ENCODE peak calls at places on chromosomes 6 and 20, in seven cellular contexts. One of them, this sample, is unnamed.

GRCh38 chr20:16528078-16528477 is 45.2 kb downstream of the KIF16B start:
- DNase-seq in stimulated activated CD4-positive, alpha-beta T cell treated with anti-CD3 and anti-CD28 coated beads, Interleukin-1b, Interleukin-23, amount 100 ng/mL, for 24 hours: no peak
- DNase-seq in CD8-positive, alpha-beta memory T cell: no peak
- DNase-seq in dermis blood vessel endothelial cell: peak
- DNase-seq in NCI-H1092 treated with DMSO at 0.1 percent for 48 hours: no peak
- DNase-seq in progenitor cell of endocrine pancreas: no peak
- DNase-seq in GM13977: no peak
- DNase-seq in this sample: no peak

GRCh38 chr6:43096451-43097097 is 20.5 kb downstream of the PTK7 start:
- DNase-seq in CD8-positive, alpha-beta memory T cell: no peak
- DNase-seq in dermis blood vessel endothelial cell: peak
- DNase-seq in progenitor cell of endocrine pancreas: peak
- DNase-seq in NCI-H1092 treated with DMSO at 0.1 percent for 48 hours: no peak
- DNase-seq in GM13977: no peak
- DNase-seq in stimulated activated CD4-positive, alpha-beta T cell treated with anti-CD3 and anti-CD28 coated beads, Interleukin-1b, Interleukin-23, amount 100 ng/mL, for 24 hours: no peak
- DNase-seq in this sample: no peak

GRCh38 chr6:53335224-53335994 is 13.3 kb downstream of the ELOVL5 start:
- DNase-seq in CD8-positive, alpha-beta memory T cell: peak
- DNase-seq in NCI-H1092 treated with DMSO at 0.1 percent for 48 hours: no peak
- DNase-seq in GM13977: peak
- DNase-seq in dermis blood vessel endothelial cell: peak
- DNase-seq in stimulated activated CD4-positive, alpha-beta T cell treated with anti-CD3 and anti-CD28 coated beads, Interleukin-1b, Interleukin-23, amount 100 ng/mL, for 24 hours: peak
- DNase-seq in progenitor cell of endocrine pancreas: no peak
- DNase-seq in this sample: no peak

GRCh38 chr6:134347916-134348805 is 30.2 kb upstream of the SGK1 start:
- DNase-seq in stimulated activated CD4-positive, alpha-beta T cell treated with anti-CD3 and anti-CD28 coated beads, Interleukin-1b, Interleukin-23, amount 100 ng/mL, for 24 hours: no peak
- DNase-seq in CD8-positive, alpha-beta memory T cell: no peak
- DNase-seq in GM13977: no peak
- DNase-seq in progenitor cell of endocrine pancreas: no peak
- DNase-seq in NCI-H1092 treated with DMSO at 0.1 percent for 48 hours: no peak
- DNase-seq in dermis blood vessel endothelial cell: peak
- DNase-seq in this sample: no peak

GRCh38 chr6:27608916-27609883 is 136.3 kb upstream of the ZNF184 start:
- DNase-seq in stimulated activated CD4-positive, alpha-beta T cell treated with anti-CD3 and anti-CD28 coated beads, Interleukin-1b, Interleukin-23, amount 100 ng/mL, for 24 hours: no peak
- DNase-seq in dermis blood vessel endothelial cell: peak
- DNase-seq in CD8-positive, alpha-beta memory T cell: no peak
- DNase-seq in NCI-H1092 treated with DMSO at 0.1 percent for 48 hours: no peak
- DNase-seq in GM13977: no peak
- DNase-seq in progenitor cell of endocrine pancreas: no peak
- DNase-seq in this sample: no peak

GRCh38 chr6:97195117-97195516 is 87.9 kb downstream of the MMS22L start:
- DNase-seq in progenitor cell of endocrine pancreas: no peak
- DNase-seq in dermis blood vessel endothelial cell: peak
- DNase-seq in NCI-H1092 treated with DMSO at 0.1 percent for 48 hours: peak
- DNase-seq in stimulated activated CD4-positive, alpha-beta T cell treated with anti-CD3 and anti-CD28 coated beads, Interleukin-1b, Interleukin-23, amount 100 ng/mL, for 24 hours: no peak
- DNase-seq in CD8-positive, alpha-beta memory T cell: no peak
- DNase-seq in GM13977: no peak
- DNase-seq in this sample: no peak

GRCh38 chr20:2920473-2920872 is 47.2 kb downstream of the PTPRA start:
- DNase-seq in dermis blood vessel endothelial cell: no peak
- DNase-seq in progenitor cell of endocrine pancreas: no peak
- DNase-seq in NCI-H1092 treated with DMSO at 0.1 percent for 48 hours: no peak
- DNase-seq in GM13977: no peak
- DNase-seq in CD8-positive, alpha-beta memory T cell: no peak
- DNase-seq in stimulated activated CD4-positive, alpha-beta T cell treated with anti-CD3 and anti-CD28 coated beads, Interleukin-1b, Interleukin-23, amount 100 ng/mL, for 24 hours: no peak
- DNase-seq in this sample: no peak

GRCh38 chr6:163408352-163408991 is 6.0 kb upstream of the QKI start:
- DNase-seq in CD8-positive, alpha-beta memory T cell: no peak
- DNase-seq in dermis blood vessel endothelial cell: no peak
- DNase-seq in progenitor cell of endocrine pancreas: no peak
- DNase-seq in stimulated activated CD4-positive, alpha-beta T cell treated with anti-CD3 and anti-CD28 coated beads, Interleukin-1b, Interleukin-23, amount 100 ng/mL, for 24 hours: no peak
- DNase-seq in NCI-H1092 treated with DMSO at 0.1 percent for 48 hours: no peak
- DNase-seq in GM13977: no peak
- DNase-seq in this sample: no peak

GRCh38 chr6:35044145-35044745 is 96.9 kb downstream of the TCP11 start:
- DNase-seq in stimulated activated CD4-positive, alpha-beta T cell treated with anti-CD3 and anti-CD28 coated beads, Interleukin-1b, Interleukin-23, amount 100 ng/mL, for 24 hours: no peak
- DNase-seq in progenitor cell of endocrine pancreas: no peak
- DNase-seq in dermis blood vessel endothelial cell: peak
- DNase-seq in NCI-H1092 treated with DMSO at 0.1 percent for 48 hours: peak
- DNase-seq in GM13977: no peak
- DNase-seq in CD8-positive, alpha-beta memory T cell: no peak
- DNase-seq in this sample: no peak

GRCh38 chr6:125749112-125749863 is at the start of gene HEY2:
- DNase-seq in GM13977: peak
- DNase-seq in dermis blood vessel endothelial cell: peak
- DNase-seq in NCI-H1092 treated with DMSO at 0.1 percent for 48 hours: peak
- DNase-seq in progenitor cell of endocrine pancreas: peak
- DNase-seq in CD8-positive, alpha-beta memory T cell: peak
- DNase-seq in stimulated activated CD4-positive, alpha-beta T cell treated with anti-CD3 and anti-CD28 coated beads, Interleukin-1b, Interleukin-23, amount 100 ng/mL, for 24 hours: peak
- DNase-seq in this sample: no peak

GRCh38 chr20:45911486-45912343 is at the start of gene PLTP:
- DNase-seq in GM13977: peak
- DNase-seq in progenitor cell of endocrine pancreas: peak
- DNase-seq in NCI-H1092 treated with DMSO at 0.1 percent for 48 hours: no peak
- DNase-seq in dermis blood vessel endothelial cell: peak
- DNase-seq in stimulated activated CD4-positive, alpha-beta T cell treated with anti-CD3 and anti-CD28 coated beads, Interleukin-1b, Interleukin-23, amount 100 ng/mL, for 24 hours: no peak
- DNase-seq in CD8-positive, alpha-beta memory T cell: peak
- DNase-seq in this sample: no peak

GRCh38 chr6:93968126-93968525 is 548.8 kb upstream of the EPHA7 start:
- DNase-seq in stimulated activated CD4-positive, alpha-beta T cell treated with anti-CD3 and anti-CD28 coated beads, Interleukin-1b, Interleukin-23, amount 100 ng/mL, for 24 hours: no peak
- DNase-seq in NCI-H1092 treated with DMSO at 0.1 percent for 48 hours: no peak
- DNase-seq in dermis blood vessel endothelial cell: no peak
- DNase-seq in GM13977: no peak
- DNase-seq in CD8-positive, alpha-beta memory T cell: no peak
- DNase-seq in progenitor cell of endocrine pancreas: no peak
- DNase-seq in this sample: no peak

GRCh38 chr6:121305957-121306607 is 28.2 kb downstream of the TBC1D32 start:
- DNase-seq in GM13977: peak
- DNase-seq in progenitor cell of endocrine pancreas: no peak
- DNase-seq in NCI-H1092 treated with DMSO at 0.1 percent for 48 hours: peak
- DNase-seq in CD8-positive, alpha-beta memory T cell: no peak
- DNase-seq in stimulated activated CD4-positive, alpha-beta T cell treated with anti-CD3 and anti-CD28 coated beads, Interleukin-1b, Interleukin-23, amount 100 ng/mL, for 24 hours: no peak
- DNase-seq in dermis blood vessel endothelial cell: peak
- DNase-seq in this sample: no peak

GRCh38 chr6:20572940-20573339 is 38.7 kb downstream of the CDKAL1 start:
- DNase-seq in progenitor cell of endocrine pancreas: no peak
- DNase-seq in dermis blood vessel endothelial cell: peak
- DNase-seq in GM13977: no peak
- DNase-seq in CD8-positive, alpha-beta memory T cell: no peak
- DNase-seq in stimulated activated CD4-positive, alpha-beta T cell treated with anti-CD3 and anti-CD28 coated beads, Interleukin-1b, Interleukin-23, amount 100 ng/mL, for 24 hours: no peak
- DNase-seq in NCI-H1092 treated with DMSO at 0.1 percent for 48 hours: no peak
- DNase-seq in this sample: no peak

GRCh38 chr20:51978081-51978501 is 175.8 kb upstream of the SALL4 start:
- DNase-seq in progenitor cell of endocrine pancreas: no peak
- DNase-seq in CD8-positive, alpha-beta memory T cell: no peak
- DNase-seq in dermis blood vessel endothelial cell: no peak
- DNase-seq in stimulated activated CD4-positive, alpha-beta T cell treated with anti-CD3 and anti-CD28 coated beads, Interleukin-1b, Interleukin-23, amount 100 ng/mL, for 24 hours: no peak
- DNase-seq in GM13977: no peak
- DNase-seq in NCI-H1092 treated with DMSO at 0.1 percent for 48 hours: no peak
- DNase-seq in this sample: no peak

GRCh38 chr6:12381587-12381986 is 91.4 kb downstream of the EDN1 start:
- DNase-seq in GM13977: no peak
- DNase-seq in CD8-positive, alpha-beta memory T cell: no peak
- DNase-seq in dermis blood vessel endothelial cell: no peak
- DNase-seq in progenitor cell of endocrine pancreas: no peak
- DNase-seq in stimulated activated CD4-positive, alpha-beta T cell treated with anti-CD3 and anti-CD28 coated beads, Interleukin-1b, Interleukin-23, amount 100 ng/mL, for 24 hours: no peak
- DNase-seq in NCI-H1092 treated with DMSO at 0.1 percent for 48 hours: no peak
- DNase-seq in this sample: no peak

GRCh38 chr6:119077643-119078448 is 618 bp downstream of the FAM184A start:
- DNase-seq in GM13977: peak
- DNase-seq in stimulated activated CD4-positive, alpha-beta T cell treated with anti-CD3 and anti-CD28 coated beads, Interleukin-1b, Interleukin-23, amount 100 ng/mL, for 24 hours: no peak
- DNase-seq in NCI-H1092 treated with DMSO at 0.1 percent for 48 hours: peak
- DNase-seq in CD8-positive, alpha-beta memory T cell: peak
- DNase-seq in progenitor cell of endocrine pancreas: peak
- DNase-seq in dermis blood vessel endothelial cell: peak
- DNase-seq in this sample: no peak

GRCh38 chr6:41721396-41721795 is 14.0 kb downstream of the TFEB start:
- DNase-seq in NCI-H1092 treated with DMSO at 0.1 percent for 48 hours: no peak
- DNase-seq in GM13977: no peak
- DNase-seq in dermis blood vessel endothelial cell: no peak
- DNase-seq in CD8-positive, alpha-beta memory T cell: no peak
- DNase-seq in progenitor cell of endocrine pancreas: no peak
- DNase-seq in stimulated activated CD4-positive, alpha-beta T cell treated with anti-CD3 and anti-CD28 coated beads, Interleukin-1b, Interleukin-23, amount 100 ng/mL, for 24 hours: no peak
- DNase-seq in this sample: no peak